ENCODE peak calls at places on chromosomes 5 and 9, in six cellular contexts. N is colonic mucosa, S is SK-N-SH, H is PC-3, I is upper lobe of right lung, Y is neural progenitor cell. U is an unnamed sample.

GRCh38 chr9:96318921-96319560 is 17.1 kb upstream of the HSD17B3 start:
- DNase-seq in Y (no peak), H (no peak), I (no peak), N (no peak), S (no peak), U (no peak)

GRCh38 chr5:172541764-172542120 is 87.4 kb upstream of the SH3PXD2B start:
- DNase-seq in I (peak; percentile 17), N (peak; percentile 11), H (no peak), Y (no peak), S (no peak), U (no peak)

GRCh38 chr9:3783156-3783555 is 257.4 kb upstream of the RFX3 start:
- DNase-seq in H (no peak), N (no peak), S (no peak), Y (no peak), I (no peak), U (no peak)

GRCh38 chr5:124718376-124718775 is 28.1 kb downstream of the ZNF608 start:
- DNase-seq in H (peak; percentile 6), N (no peak), I (no peak), S (peak; percentile 72), Y (no peak), U (no peak)

GRCh38 chr9:80649001-80649420 is 1040.3 kb downstream of the TLE1 start:
- DNase-seq in N (peak; percentile 23), I (no peak), H (peak; percentile 48), Y (no peak), S (no peak), U (no peak)

GRCh38 chr5:96342581-96342980 is 90.5 kb downstream of the PCSK1 start:
- DNase-seq in N (no peak), S (no peak), I (no peak), H (no peak), Y (no peak), U (no peak)

GRCh38 chr9:127570533-127571111 is 41.5 kb upstream of the STXBP1 start:
- DNase-seq in H (peak; percentile 28), Y (no peak), N (no peak), I (no peak), S (peak; percentile 74), U (no peak)

GRCh38 chr5:124839371-124839998 is 93.0 kb upstream of the ZNF608 start:
- DNase-seq in S (no peak), I (no peak), N (no peak), H (no peak), Y (no peak), U (no peak)

GRCh38 chr5:170145462-170145861 is 39.8 kb downstream of the FOXI1 start:
- DNase-seq in I (no peak), S (no peak), Y (no peak), H (no peak), N (no peak), U (no peak)

GRCh38 chr9:109036744-109037680 is 23.7 kb upstream of the CTNNAL1 start:
- DNase-seq in S (no peak), Y (no peak), H (no peak), N (no peak), I (no peak), U (no peak)

GRCh38 chr5:75720882-75721281 is 3.6 kb upstream of the POC5 start:
- DNase-seq in H (no peak), N (no peak), I (no peak), S (no peak), Y (no peak), U (no peak)

GRCh38 chr9:69671291-69671903 is 774 bp downstream of the APBA1 start:
- DNase-seq in S (no peak), I (no peak), N (peak; percentile 26), H (no peak), Y (no peak), U (no peak)

GRCh38 chr5:24823625-24824024 is 178.8 kb upstream of the CDH10 start:
- DNase-seq in H (peak; percentile 87), I (no peak), Y (no peak), S (no peak), N (no peak), U (no peak)

GRCh38 chr5:100647461-100648230 is 112.5 kb downstream of the FAM174A start:
- DNase-seq in H (peak; percentile 57), Y (peak; percentile 46), S (no peak), I (peak; percentile 72), N (peak; percentile 88), U (no peak)

GRCh38 chr5:158553195-158553945 is 546.3 kb downstream of the EBF1 start:
- DNase-seq in I (no peak), S (peak; percentile 33), H (no peak), N (no peak), Y (no peak), U (no peak)

GRCh38 chr9:35689601-35690446 is at the start of gene TPM2:
- DNase-seq in N (peak; percentile 50), S (peak; percentile 73), Y (peak; percentile 78), H (no peak), I (no peak), U (peak; percentile 87)

GRCh38 chr9:90065001-90065400 is 460.2 kb downstream of the GADD45G start:
- DNase-seq in I (no peak), N (no peak), S (no peak), Y (no peak), H (no peak), U (no peak)

GRCh38 chr5:131265318-131265803 is 1.5 kb downstream of the CDC42SE2 start:
- DNase-seq in Y (no peak), H (peak; percentile 54), I (no peak), N (no peak), S (peak; percentile 10), U (no peak)

GRCh38 chr9:76257224-76257794 is 136.9 kb downstream of the RFK start:
- DNase-seq in N (no peak), I (no peak), S (no peak), H (no peak), Y (no peak), U (no peak)

GRCh38 chr9:5551368-5551767 is 41.0 kb downstream of the PDCD1LG2 start:
- DNase-seq in S (no peak), N (no peak), I (no peak), Y (no peak), H (no peak), U (no peak)

GRCh38 chr5:75512383-75513074 is 838 bp downstream of the POLK start:
- DNase-seq in I (no peak), H (no peak), Y (no peak), N (no peak), S (no peak), U (no peak)

GRCh38 chr5:103410174-103410573 is 151.6 kb downstream of the MACIR start:
- DNase-seq in N (no peak), S (no peak), I (no peak), H (no peak), Y (no peak), U (no peak)

GRCh38 chr9:92671323-92671722 is 1.4 kb upstream of the IPPK start:
- DNase-seq in Y (no peak), N (peak; percentile 40), S (no peak), H (peak; percentile 81), I (peak; percentile 43), U (peak; percentile 51)

GRCh38 chr9:2263665-2264064 is 248.5 kb downstream of the SMARCA2 start:
- DNase-seq in I (no peak), H (no peak), Y (no peak), S (no peak), N (no peak), U (no peak)

GRCh38 chr5:147393866-147394265 is 116.0 kb downstream of the DPYSL3 start:
- DNase-seq in H (no peak), I (no peak), Y (peak; percentile 46), S (no peak), N (no peak), U (no peak)

GRCh38 chr5:67133781-67134180 is 62.8 kb downstream of the CD180 start:
- DNase-seq in N (no peak), S (no peak), Y (no peak), I (no peak), H (no peak), U (no peak)

GRCh38 chr5:20476016-20476415 is 488.0 kb upstream of the CDH18 start:
- DNase-seq in S (no peak), I (no peak), H (no peak), Y (no peak), N (no peak), U (no peak)

GRCh38 chr5:65394078-65394477 is 87.6 kb downstream of the ADAMTS6 start:
- DNase-seq in Y (peak; percentile 18), S (no peak), H (no peak), N (no peak), I (peak; percentile 42), U (peak; percentile 75)

GRCh38 chr5:65391591-65391990 is 90.1 kb downstream of the ADAMTS6 start:
- DNase-seq in I (no peak), N (no peak), S (no peak), Y (no peak), H (no peak), U (no peak)

GRCh38 chr5:65390208-65390607 is 91.5 kb downstream of the ADAMTS6 start:
- DNase-seq in I (no peak), N (no peak), Y (no peak), H (no peak), S (peak; percentile 49), U (no peak)

GRCh38 chr5:65395526-65396155 is 86.1 kb downstream of the ADAMTS6 start:
- DNase-seq in H (no peak), I (no peak), N (no peak), Y (no peak), S (no peak), U (no peak)
- TF ChIP-seq CTCF in H (no peak), I (no peak), N (no peak), Y (no peak), S (no peak), U (no peak)

DNA sequence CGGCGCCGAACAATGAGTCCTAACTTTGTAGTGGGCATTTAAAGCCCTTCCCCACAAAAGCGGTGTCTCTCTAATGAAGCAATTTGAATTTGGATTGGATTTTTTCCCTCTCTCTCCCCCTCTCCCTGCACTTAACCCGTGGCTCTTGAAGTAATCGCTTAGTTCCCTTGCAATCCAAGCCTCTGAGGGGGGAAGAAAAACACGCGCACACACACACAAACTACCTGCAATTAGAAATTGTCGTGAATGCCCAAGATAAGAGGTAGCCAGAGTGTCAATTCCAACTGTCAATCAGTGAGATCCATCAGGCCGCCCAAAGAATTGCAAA is 1.2 kb downstream of the LHX6 start:
- DNase-seq in Y (no peak), I (no peak), H (peak; percentile 16), S (no peak), N (no peak), U (no peak)
- TF ChIP-seq CTCF in Y (no peak), I (no peak), H (peak; percentile 22), S (no peak), N (no peak), U (no peak)

DNA sequence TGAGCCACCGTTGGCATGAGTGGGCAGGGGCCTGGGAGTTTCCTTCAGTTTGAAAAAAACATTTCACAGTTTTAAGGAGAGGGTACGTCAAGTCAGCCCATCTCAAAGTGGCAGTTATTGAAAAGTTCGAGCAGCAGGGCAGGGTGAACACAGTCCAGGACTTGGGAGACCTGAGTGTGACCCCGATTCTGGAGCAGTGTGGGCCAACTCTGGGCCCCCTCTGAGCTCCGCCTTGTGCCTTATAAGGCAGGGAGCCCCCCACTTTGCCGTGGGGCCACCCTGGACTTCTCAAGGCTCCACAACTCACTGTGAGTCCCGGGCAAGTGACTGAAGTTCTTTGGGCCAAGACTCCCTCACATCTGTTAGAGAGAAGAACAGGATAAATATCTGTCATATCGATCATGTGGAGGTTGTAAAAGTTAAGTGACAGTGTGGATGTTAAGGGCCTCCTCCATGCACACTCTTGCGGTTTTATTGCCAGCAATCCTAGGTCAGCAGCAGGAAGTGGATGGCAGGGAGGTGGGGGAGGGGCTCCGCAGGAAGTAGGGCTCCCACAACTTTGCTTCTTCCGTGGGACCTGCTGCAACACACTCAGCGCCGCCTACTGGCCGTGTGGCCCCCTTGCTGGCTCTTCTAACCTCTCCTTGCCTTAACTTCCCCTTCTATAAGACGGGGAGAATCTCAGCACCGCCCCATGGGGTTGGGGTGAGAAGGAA is 38.4 kb downstream of the HRH2 start:
- DNase-seq in N (peak; percentile 61), S (peak; percentile 55), I (peak; percentile 90), H (peak; percentile 38), Y (peak; percentile 60), U (no peak)
- TF ChIP-seq CTCF in N (peak; percentile 46), S (peak; percentile 29), I (peak; percentile 59), H (peak; percentile 61), Y (peak; percentile 63), U (peak; percentile 52)

GRCh38 chr5:136819526-136820302 is 454.4 kb upstream of the TRPC7 start:
- DNase-seq in N (no peak), I (no peak), S (no peak), H (no peak), Y (no peak), U (no peak)
- TF ChIP-seq CTCF in N (no peak), I (no peak), S (no peak), H (no peak), Y (peak; percentile 17), U (peak; percentile 13)

U was measured in HFFc6.